ENCODE peak calls at places on chromosomes 3 and 15, in four cellular contexts. Q is GM20000, Z is mammary epithelial cell, D is PC-9. S is an unnamed sample.

GRCh38 chr3:173750095-173750494 is 352.6 kb downstream of the NLGN1 start:
- DNase-seq in Q (no peak), Z (peak; percentile 24), D (no peak), S (no peak)

GRCh38 chr3:114179575-114179974 is 723 bp upstream of the DRD3 start:
- DNase-seq in Q (no peak), Z (peak; percentile 42), D (no peak), S (no peak)

GRCh38 chr3:125480656-125481374 is 39.2 kb downstream of the SNX4 start:
- DNase-seq in Q (no peak), Z (peak; percentile 20), D (no peak), S (no peak)

GRCh38 chr3:172098698-172099494 is 59.5 kb downstream of the FNDC3B start:
- DNase-seq in Q (no peak), Z (peak; percentile 44), D (no peak), S (no peak)

GRCh38 chr3:129577925-129578742 is 28.3 kb downstream of the PLXND1 start:
- DNase-seq in Q (peak; percentile 79), Z (no peak), D (no peak), S (no peak)

GRCh38 chr3:195207056-195207455 is 63.9 kb downstream of the XXYLT1 start:
- DNase-seq in Q (no peak), Z (no peak), D (no peak), S (no peak)

GRCh38 chr3:113428581-113428980 is 12.7 kb downstream of the CFAP44 start:
- DNase-seq in Q (no peak), Z (peak; percentile 16), D (no peak), S (no peak)

GRCh38 chr3:54826255-54826691 is 101.6 kb downstream of the LRTM1 start:
- DNase-seq in Q (no peak), Z (no peak), D (no peak), S (no peak)

GRCh38 chr15:70902105-70902504 is 9.5 kb downstream of the LRRC49 start:
- DNase-seq in Q (no peak), Z (peak; percentile 85), D (peak; percentile 50), S (no peak)

GRCh38 chr3:133130168-133130567 is 92.0 kb downstream of the TMEM108 start:
- DNase-seq in Q (no peak), Z (no peak), D (no peak), S (no peak)

GRCh38 chr15:71649894-71650293 is 160.5 kb upstream of the NR2E3 start:
- DNase-seq in Q (no peak), Z (peak; percentile 71), D (no peak), S (no peak)

GRCh38 chr15:89119489-89120478 is 31.5 kb downstream of the ABHD2 start:
- DNase-seq in Q (no peak), Z (no peak), D (peak; percentile 49), S (no peak)

GRCh38 chr15:41620536-41621199 is 39.5 kb upstream of the MGA start:
- DNase-seq in Q (peak; percentile 35), Z (peak; percentile 2), D (no peak), S (no peak)

GRCh38 chr3:141255864-141256263 is 24.2 kb downstream of the PXYLP1 start:
- DNase-seq in Q (no peak), Z (no peak), D (no peak), S (no peak)

GRCh38 chr3:35065891-35066290 is 573.4 kb upstream of the ARPP21 start:
- DNase-seq in Q (no peak), Z (no peak), D (no peak), S (no peak)

GRCh38 chr3:114035146-114035545 is 21.2 kb downstream of the CCDC191 start:
- DNase-seq in Q (no peak), Z (no peak), D (no peak), S (no peak)

GRCh38 chr3:52494446-52494845 is 692 bp upstream of the STAB1 start:
- DNase-seq in Q (no peak), Z (no peak), D (no peak), S (no peak)

GRCh38 chr15:85482896-85483295 is 102.5 kb downstream of the AKAP13 start:
- DNase-seq in Q (no peak), Z (peak; percentile 72), D (peak; percentile 25), S (no peak)

GRCh38 chr3:184229424-184230080 is at the start of gene VWA5B2:
- DNase-seq in Q (peak; percentile 96), Z (peak; percentile 43), D (peak; percentile 87), S (peak; percentile 96)

GRCh38 chr3:14946749-14947104 is 656 bp upstream of the NR2C2 start:
- DNase-seq in Q (no peak), Z (no peak), D (no peak), S (no peak)

GRCh38 chr3:2656806-2657205 is 453.4 kb downstream of the IL5RA start:
- DNase-seq in Q (no peak), Z (no peak), D (no peak), S (no peak)

GRCh38 chr3:194224536-194224935 is 88.6 kb downstream of the HES1 start:
- DNase-seq in Q (no peak), Z (no peak), D (no peak), S (no peak)

DNA sequence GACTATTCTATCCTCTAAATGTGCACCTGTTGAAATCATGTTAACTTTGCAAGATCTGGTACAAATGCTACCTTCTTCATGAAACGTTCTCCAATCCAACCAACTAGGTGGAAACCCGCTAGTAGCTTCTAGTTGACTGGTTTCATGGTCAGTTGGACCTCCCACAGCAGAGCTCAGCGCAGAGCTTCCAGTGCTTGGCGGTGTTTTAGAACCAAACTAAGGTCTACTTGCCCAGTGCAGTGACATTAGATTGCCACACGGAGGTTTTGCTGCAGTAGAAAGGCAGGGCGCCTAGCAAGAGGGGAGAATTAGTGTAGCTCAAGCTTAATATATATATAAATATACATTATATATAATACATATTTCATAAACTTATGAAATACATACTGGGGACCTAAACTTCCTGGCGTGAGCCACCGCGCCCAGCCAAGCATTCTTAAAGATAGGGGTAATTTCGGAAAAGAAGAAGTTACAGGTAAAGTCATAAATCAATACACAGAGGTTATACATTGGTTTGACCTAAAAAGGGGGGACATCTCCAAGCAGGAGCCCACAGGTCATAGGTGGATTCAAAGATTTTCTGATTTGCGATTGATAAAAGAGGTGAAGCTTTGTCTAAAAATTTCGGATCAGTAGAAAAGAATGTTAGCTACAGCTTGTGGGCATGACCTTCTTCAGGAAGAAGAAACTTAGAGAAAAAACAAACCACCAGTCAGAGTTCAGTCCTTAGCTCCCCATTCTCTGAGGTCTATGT is 2.0 kb upstream of the OXSR1 start:
- DNase-seq in Q (no peak), Z (no peak), D (no peak), S (no peak)
- TF ChIP-seq CTCF in Q (no peak), Z (no peak), D (no peak), S (no peak)

GRCh38 chr3:157498374-157498773 is 4.8 kb downstream of the VEPH1 start:
- DNase-seq in Q (no peak), Z (no peak), D (no peak), S (no peak)

GRCh38 chr3:157501863-157502262 is 1.4 kb downstream of the VEPH1 start:
- DNase-seq in Q (no peak), Z (no peak), D (no peak), S (no peak)

GRCh38 chr3:157500232-157500631 is 3.0 kb downstream of the VEPH1 start:
- DNase-seq in Q (no peak), Z (no peak), D (peak; percentile 9), S (no peak)

GRCh38 chr3:157495846-157496245 is 7.4 kb downstream of the VEPH1 start:
- DNase-seq in Q (no peak), Z (no peak), D (no peak), S (no peak)

GRCh38 chr3:157499342-157499963 is 3.8 kb downstream of the VEPH1 start:
- DNase-seq in Q (no peak), Z (peak; percentile 62), D (peak; percentile 93), S (no peak)
- TF ChIP-seq CTCF in Q (no peak), Z (no peak), D (peak; percentile 43), S (no peak)

GRCh38 chr15:94348084-94348483 is 116.7 kb downstream of the MCTP2 start:
- DNase-seq in Q (no peak), Z (no peak), D (no peak), S (no peak)

GRCh38 chr15:94351121-94351520 is 119.8 kb downstream of the MCTP2 start:
- DNase-seq in Q (no peak), Z (no peak), D (no peak), S (no peak)

GRCh38 chr15:94346272-94346671 is 114.9 kb downstream of the MCTP2 start:
- DNase-seq in Q (no peak), Z (no peak), D (no peak), S (no peak)
- TF ChIP-seq CTCF in Q (no peak), Z (no peak), D (no peak), S (no peak)

DNA sequence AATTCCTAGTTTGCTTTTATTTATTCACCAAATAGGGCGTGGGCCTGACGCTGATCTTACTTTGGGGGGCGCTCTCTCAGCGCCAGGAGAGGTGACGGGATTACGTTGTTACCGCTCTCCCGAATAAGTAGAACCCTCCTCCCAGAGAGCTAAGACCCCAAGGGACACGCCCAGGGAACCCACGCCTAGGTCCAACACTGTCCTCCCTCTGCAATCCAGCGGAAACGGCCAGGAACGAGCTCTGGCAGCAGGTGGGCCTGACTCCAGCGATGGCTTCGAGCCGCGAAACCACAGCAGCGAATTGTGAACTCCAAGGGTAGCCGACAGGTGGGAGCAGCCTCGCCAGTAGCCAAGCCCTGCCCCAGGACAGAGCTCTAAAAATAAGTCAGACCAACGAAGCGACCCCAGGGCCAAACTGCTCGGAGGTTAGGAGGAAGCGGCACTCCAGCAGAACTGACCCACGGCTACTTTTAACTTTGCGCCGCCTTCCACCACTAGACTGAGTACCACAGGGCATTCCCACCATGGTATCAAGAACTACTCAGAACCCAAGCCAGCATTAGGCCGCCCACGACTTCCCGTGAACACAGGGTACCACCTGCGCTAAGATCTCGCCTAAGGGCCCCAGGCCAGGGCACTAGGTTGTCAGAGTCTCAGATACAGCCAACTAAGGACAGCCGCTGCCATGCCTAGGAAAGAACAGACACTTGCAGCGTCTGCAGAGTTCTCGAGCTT is 1.6 kb upstream of the SIN3A start:
- DNase-seq in Q (no peak), Z (peak; percentile 17), D (peak; percentile 30), S (no peak)
- TF ChIP-seq CTCF in Q (peak; percentile 34), Z (no peak), D (no peak), S (peak; percentile 53)

GRCh38 chr15:59237854-59238252 is 31.2 kb downstream of the LDHAL6B start:
- DNase-seq in Q (no peak), Z (no peak), D (no peak), S (no peak)

GRCh38 chr15:59237119-59237853 is 30.6 kb downstream of the LDHAL6B start:
- DNase-seq in Q (peak; percentile 56), Z (no peak), D (no peak), S (no peak)

GRCh38 chr15:59229453-59229852 is 22.8 kb downstream of the LDHAL6B start:
- DNase-seq in Q (no peak), Z (no peak), D (no peak), S (no peak)

GRCh38 chr15:59236394-59236793 is 29.8 kb downstream of the LDHAL6B start:
- DNase-seq in Q (no peak), Z (no peak), D (no peak), S (no peak)

GRCh38 chr15:59232476-59232875 is 25.8 kb downstream of the LDHAL6B start:
- DNase-seq in Q (no peak), Z (peak; percentile 73), D (no peak), S (no peak)
- TF ChIP-seq CTCF in Q (no peak), Z (no peak), D (no peak), S (no peak)

S was measured in D721Med.